ENCODE peak calls at places on chromosomes 5 and 9, in ten cellular contexts. One of them, this sample, is unnamed.

GRCh38 chr9:72150172-72150571 is 932 bp downstream of the GDA start:
- DNase-seq in H9: no peak
- DNase-seq in MM.1S: no peak
- DNase-seq in fibroblast of lung: no peak
- DNase-seq in GM23248: no peak
- DNase-seq in GM12878: no peak
- DNase-seq in osteoblast: no peak
- DNase-seq in IMR-90: no peak
- DNase-seq in neuronal stem cell: no peak
- DNase-seq in neural progenitor cell: no peak
- DNase-seq in this sample: no peak

GRCh38 chr5:144125163-144125726 is 45.2 kb downstream of the YIPF5 start:
- DNase-seq in H9: no peak
- DNase-seq in MM.1S: no peak
- DNase-seq in fibroblast of lung: peak; percentile 27
- DNase-seq in GM23248: no peak
- DNase-seq in GM12878: no peak
- DNase-seq in osteoblast: no peak
- DNase-seq in IMR-90: peak; percentile 25
- DNase-seq in neuronal stem cell: no peak
- DNase-seq in neural progenitor cell: no peak
- DNase-seq in this sample: no peak

GRCh38 chr5:6522983-6523382 is 74.3 kb downstream of the UBE2QL1 start:
- DNase-seq in H9: no peak
- DNase-seq in MM.1S: no peak
- DNase-seq in fibroblast of lung: no peak
- DNase-seq in GM23248: no peak
- DNase-seq in GM12878: no peak
- DNase-seq in osteoblast: no peak
- DNase-seq in IMR-90: no peak
- DNase-seq in neuronal stem cell: no peak
- DNase-seq in neural progenitor cell: no peak
- DNase-seq in this sample: no peak

GRCh38 chr5:72015103-72015548 is 92.1 kb upstream of the MAP1B start:
- DNase-seq in H9: no peak
- DNase-seq in MM.1S: no peak
- DNase-seq in fibroblast of lung: peak; percentile 75
- DNase-seq in GM23248: peak; percentile 44
- DNase-seq in GM12878: no peak
- DNase-seq in osteoblast: peak; percentile 85
- DNase-seq in IMR-90: peak; percentile 56
- DNase-seq in neuronal stem cell: no peak
- DNase-seq in neural progenitor cell: no peak
- DNase-seq in this sample: peak; percentile 45

GRCh38 chr9:100499866-100500265 is 26.9 kb downstream of the TMEFF1 start:
- DNase-seq in H9: no peak
- DNase-seq in MM.1S: no peak
- DNase-seq in fibroblast of lung: no peak
- DNase-seq in GM23248: no peak
- DNase-seq in GM12878: no peak
- DNase-seq in osteoblast: no peak
- DNase-seq in IMR-90: no peak
- DNase-seq in neuronal stem cell: no peak
- DNase-seq in neural progenitor cell: no peak
- DNase-seq in this sample: no peak

GRCh38 chr9:14554866-14555265 is 138.4 kb downstream of the ZDHHC21 start:
- DNase-seq in H9: no peak
- DNase-seq in MM.1S: no peak
- DNase-seq in fibroblast of lung: no peak
- DNase-seq in GM23248: peak; percentile 47
- DNase-seq in GM12878: no peak
- DNase-seq in osteoblast: peak; percentile 21
- DNase-seq in IMR-90: no peak
- DNase-seq in neuronal stem cell: no peak
- DNase-seq in neural progenitor cell: no peak
- DNase-seq in this sample: no peak

GRCh38 chr9:93154293-93154903 is 20.3 kb upstream of the NINJ1 start:
- DNase-seq in H9: peak; percentile 87
- DNase-seq in MM.1S: peak; percentile 48
- DNase-seq in fibroblast of lung: no peak
- DNase-seq in GM23248: peak; percentile 37
- DNase-seq in GM12878: no peak
- DNase-seq in osteoblast: peak; percentile 92
- DNase-seq in IMR-90: no peak
- DNase-seq in neuronal stem cell: peak; percentile 53
- DNase-seq in neural progenitor cell: peak; percentile 84
- DNase-seq in this sample: peak; percentile 57

GRCh38 chr5:31173621-31174020 is 19.9 kb upstream of the CDH6 start:
- DNase-seq in H9: no peak
- DNase-seq in MM.1S: no peak
- DNase-seq in fibroblast of lung: no peak
- DNase-seq in GM23248: no peak
- DNase-seq in GM12878: no peak
- DNase-seq in osteoblast: no peak
- DNase-seq in IMR-90: no peak
- DNase-seq in neuronal stem cell: peak; percentile 23
- DNase-seq in neural progenitor cell: peak; percentile 26
- DNase-seq in this sample: no peak

GRCh38 chr5:14569948-14570691 is 11.5 kb upstream of the OTULINL start:
- DNase-seq in H9: no peak
- DNase-seq in MM.1S: no peak
- DNase-seq in fibroblast of lung: no peak
- DNase-seq in GM23248: no peak
- DNase-seq in GM12878: no peak
- DNase-seq in osteoblast: no peak
- DNase-seq in IMR-90: no peak
- DNase-seq in neuronal stem cell: no peak
- DNase-seq in neural progenitor cell: no peak
- DNase-seq in this sample: peak; percentile 99

GRCh38 chr9:36148652-36149051 is 12.1 kb downstream of the GLIPR2 start:
- DNase-seq in H9: no peak
- DNase-seq in MM.1S: peak; percentile 98
- DNase-seq in fibroblast of lung: peak; percentile 99
- DNase-seq in GM23248: peak; percentile 96
- DNase-seq in GM12878: peak; percentile 76
- DNase-seq in osteoblast: peak; percentile 99
- DNase-seq in IMR-90: peak; percentile 97
- DNase-seq in neuronal stem cell: no peak
- DNase-seq in neural progenitor cell: no peak
- DNase-seq in this sample: peak; percentile 92

GRCh38 chr9:137110911-137111787 is 3.4 kb downstream of the DPP7 start:
- DNase-seq in H9: no peak
- DNase-seq in MM.1S: no peak
- DNase-seq in fibroblast of lung: no peak
- DNase-seq in GM23248: no peak
- DNase-seq in GM12878: no peak
- DNase-seq in osteoblast: peak; percentile 93
- DNase-seq in IMR-90: no peak
- DNase-seq in neuronal stem cell: no peak
- DNase-seq in neural progenitor cell: no peak
- DNase-seq in this sample: no peak

GRCh38 chr9:31304576-31304975 is 1079.9 kb upstream of the ACO1 start:
- DNase-seq in H9: no peak
- DNase-seq in MM.1S: no peak
- DNase-seq in fibroblast of lung: peak; percentile 85
- DNase-seq in GM23248: peak; percentile 72
- DNase-seq in GM12878: no peak
- DNase-seq in osteoblast: no peak
- DNase-seq in IMR-90: peak; percentile 32
- DNase-seq in neuronal stem cell: no peak
- DNase-seq in neural progenitor cell: no peak
- DNase-seq in this sample: peak; percentile 21

DNA sequence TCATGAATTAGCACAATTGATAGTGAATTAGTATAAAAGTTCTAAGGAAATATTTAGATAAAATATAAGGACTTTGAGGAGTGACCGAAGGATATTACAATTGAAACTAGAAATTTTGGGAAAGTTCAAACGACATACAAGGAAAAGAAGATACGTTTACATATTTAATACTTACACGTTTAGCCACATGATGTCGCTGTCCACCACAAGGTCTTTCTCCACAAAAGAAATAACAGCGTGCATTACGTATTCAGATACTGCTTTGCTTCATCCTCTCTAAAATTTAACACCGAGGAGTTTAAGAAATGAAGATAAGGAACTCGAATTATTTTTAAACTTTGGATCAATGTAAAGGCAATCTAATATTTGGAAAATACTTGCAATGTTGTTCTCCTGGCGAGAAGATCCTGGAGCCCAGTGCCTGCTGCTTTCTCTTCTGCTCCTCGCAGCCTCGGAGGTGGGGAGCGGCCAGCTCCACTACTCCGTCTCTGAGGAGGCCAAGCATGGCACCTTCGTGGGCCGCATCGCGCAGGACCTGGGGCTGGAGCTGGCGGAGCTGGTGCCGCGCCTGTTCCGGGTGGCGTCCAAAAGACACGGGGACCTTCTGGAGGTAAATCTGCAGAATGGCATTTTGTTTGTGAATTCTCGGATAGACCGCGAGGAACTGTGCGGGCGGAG is at the start of gene PCDHA3:
- DNase-seq in H9: no peak
- DNase-seq in MM.1S: no peak
- DNase-seq in fibroblast of lung: peak; percentile 39
- DNase-seq in GM23248: peak; percentile 33
- DNase-seq in GM12878: no peak
- DNase-seq in osteoblast: peak; percentile 73
- DNase-seq in IMR-90: peak; percentile 1
- DNase-seq in neuronal stem cell: no peak
- DNase-seq in neural progenitor cell: no peak
- DNase-seq in this sample: no peak
- H2AFZ ChIP-seq in H9: no peak within 1 kb of the TSS
- H2AFZ ChIP-seq in MM.1S: no peak within 1 kb of the TSS
- H2AFZ ChIP-seq in fibroblast of lung: no peak within 1 kb of the TSS
- H2AFZ ChIP-seq in GM23248: peak within 1 kb of the TSS; percentile 31
- H2AFZ ChIP-seq in GM12878: no peak within 1 kb of the TSS
- H2AFZ ChIP-seq in osteoblast: peak within 1 kb of the TSS; percentile 59
- H2AFZ ChIP-seq in IMR-90: no peak within 1 kb of the TSS
- H2AFZ ChIP-seq in neuronal stem cell: no peak within 1 kb of the TSS
- H2AFZ ChIP-seq in neural progenitor cell: no peak within 1 kb of the TSS
- H2AFZ ChIP-seq in this sample: no peak within 1 kb of the TSS

GRCh38 chr9:131116281-131117101 is 8.9 kb upstream of the NUP214 start:
- DNase-seq in H9: no peak
- DNase-seq in MM.1S: no peak
- DNase-seq in fibroblast of lung: no peak
- DNase-seq in GM23248: no peak
- DNase-seq in GM12878: no peak
- DNase-seq in osteoblast: peak; percentile 62
- DNase-seq in IMR-90: no peak
- DNase-seq in neuronal stem cell: no peak
- DNase-seq in neural progenitor cell: no peak
- DNase-seq in this sample: no peak
- H2AFZ ChIP-seq in H9: no peak overlapping the region
- H2AFZ ChIP-seq in MM.1S: no peak overlapping the region
- H2AFZ ChIP-seq in fibroblast of lung: no peak overlapping the region
- H2AFZ ChIP-seq in GM23248: no peak overlapping the region
- H2AFZ ChIP-seq in GM12878: no peak overlapping the region
- H2AFZ ChIP-seq in osteoblast: peak overlapping the region; percentile 34
- H2AFZ ChIP-seq in IMR-90: no peak overlapping the region
- H2AFZ ChIP-seq in neuronal stem cell: no peak overlapping the region
- H2AFZ ChIP-seq in neural progenitor cell: no peak overlapping the region
- H2AFZ ChIP-seq in this sample: no peak overlapping the region

DNA sequence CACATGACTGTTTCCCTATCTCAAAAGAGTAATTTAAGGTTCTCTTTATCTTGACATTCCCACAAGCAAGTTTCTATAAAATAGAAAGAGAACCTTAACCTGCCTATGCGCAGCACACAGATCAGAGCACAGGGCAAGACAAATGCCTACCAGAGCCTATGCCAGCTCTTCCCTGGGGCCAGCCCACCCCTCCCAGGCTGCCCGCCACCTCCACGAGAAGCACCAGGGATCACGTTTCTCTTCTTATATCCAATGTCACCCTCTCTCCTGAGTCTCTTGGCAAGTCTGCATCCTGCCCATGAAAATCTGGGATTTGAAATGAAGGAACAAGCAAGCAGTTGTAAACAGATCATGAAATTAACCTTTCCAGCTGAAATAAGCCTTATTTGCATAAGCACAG is 52.3 kb downstream of the RETREG1 start:
- DNase-seq in H9: no peak
- DNase-seq in MM.1S: no peak
- DNase-seq in fibroblast of lung: no peak
- DNase-seq in GM23248: no peak
- DNase-seq in GM12878: no peak
- DNase-seq in osteoblast: no peak
- DNase-seq in IMR-90: no peak
- DNase-seq in neuronal stem cell: no peak
- DNase-seq in neural progenitor cell: no peak
- DNase-seq in this sample: no peak
- H2AFZ ChIP-seq in H9: no peak overlapping the region
- H2AFZ ChIP-seq in MM.1S: no peak overlapping the region
- H2AFZ ChIP-seq in fibroblast of lung: no peak overlapping the region
- H2AFZ ChIP-seq in GM23248: no peak overlapping the region
- H2AFZ ChIP-seq in GM12878: no peak overlapping the region
- H2AFZ ChIP-seq in osteoblast: no peak overlapping the region
- H2AFZ ChIP-seq in IMR-90: no peak overlapping the region
- H2AFZ ChIP-seq in neuronal stem cell: no peak overlapping the region
- H2AFZ ChIP-seq in neural progenitor cell: no peak overlapping the region
- H2AFZ ChIP-seq in this sample: no peak overlapping the region

DNA sequence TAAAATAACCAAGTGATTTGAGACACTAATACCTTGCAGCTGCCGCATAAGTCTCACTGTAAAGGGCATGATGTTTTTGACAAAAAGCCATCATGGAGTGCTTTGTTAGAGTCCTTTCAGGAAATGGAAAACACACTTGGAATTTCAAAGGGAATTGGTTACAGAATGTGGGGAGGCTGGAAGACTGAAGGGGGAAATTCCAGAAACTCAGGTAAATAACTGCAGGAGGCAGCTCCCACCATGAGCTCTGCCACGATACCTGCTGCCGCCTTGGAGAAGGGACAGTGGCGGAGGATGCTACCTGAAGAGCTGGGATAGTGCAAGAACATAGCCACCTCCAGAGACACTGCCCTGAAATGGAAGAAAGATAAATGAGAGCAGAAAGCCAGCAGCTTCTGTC is 66.9 kb downstream of the PRKACG start:
- DNase-seq in H9: peak; percentile 64
- DNase-seq in MM.1S: no peak
- DNase-seq in fibroblast of lung: no peak
- DNase-seq in GM23248: no peak
- DNase-seq in GM12878: no peak
- DNase-seq in osteoblast: no peak
- DNase-seq in IMR-90: no peak
- DNase-seq in neuronal stem cell: no peak
- DNase-seq in neural progenitor cell: no peak
- DNase-seq in this sample: no peak
- H2AFZ ChIP-seq in H9: no peak overlapping the region
- H2AFZ ChIP-seq in MM.1S: no peak overlapping the region
- H2AFZ ChIP-seq in fibroblast of lung: no peak overlapping the region
- H2AFZ ChIP-seq in GM23248: no peak overlapping the region
- H2AFZ ChIP-seq in GM12878: no peak overlapping the region
- H2AFZ ChIP-seq in osteoblast: no peak overlapping the region
- H2AFZ ChIP-seq in IMR-90: no peak overlapping the region
- H2AFZ ChIP-seq in neuronal stem cell: no peak overlapping the region
- H2AFZ ChIP-seq in neural progenitor cell: no peak overlapping the region
- H2AFZ ChIP-seq in this sample: no peak overlapping the region